ENCODE peak calls at places on chromosomes 4 and X, in seven cellular contexts. N is sigmoid colon, F is transverse colon, E is HCT116, K is K562, P is GM12878, M is HepG2. A is an unnamed sample. For H3K4me1, the result is how much of the 10 kb centered on the place peaks cover.

GRCh38 chr4:71593306-71593705 is 190.6 kb downstream of the GC start:
- DNase-seq in P (no peak), M (no peak), N (no peak), F (no peak), E (no peak), K (no peak), A (no peak)

GRCh38 chr4:126736133-126736518 is 896.6 kb upstream of the INTU start:
- DNase-seq in P (no peak), N (no peak), K (no peak), M (no peak), F (no peak), E (no peak), A (no peak)

GRCh38 chrX:10199212-10199611 is 42.4 kb downstream of the CLCN4 start:
- DNase-seq in F (peak), M (no peak), N (peak), E (no peak), P (no peak), K (no peak), A (no peak)

GRCh38 chrX:79524642-79525041 is 157.5 kb upstream of the ITM2A start:
- DNase-seq in E (no peak), M (no peak), N (no peak), F (no peak), K (no peak), P (no peak), A (no peak)

GRCh38 chrX:129981752-129982299 is 609 bp upstream of the BCORL1 start:
- DNase-seq in E (no peak), K (peak), M (no peak), N (no peak), P (no peak), F (peak), A (no peak)

GRCh38 chr4:181752516-181752915 is 490.7 kb upstream of the TENM3 start:
- DNase-seq in M (no peak), E (no peak), P (no peak), K (no peak), F (no peak), N (no peak), A (no peak)

GRCh38 chr4:87505862-87506261 is 23.3 kb downstream of the SPARCL1 start:
- DNase-seq in N (no peak), K (no peak), M (no peak), F (no peak), E (no peak), P (no peak), A (no peak)

GRCh38 chrX:739611-740010 is 109.0 kb downstream of the SHOX start:
- DNase-seq in M (no peak), P (no peak), N (no peak), E (no peak), K (no peak), F (no peak), A (no peak)

GRCh38 chr4:146134761-146135160 is 40.8 kb upstream of the LSM6 start:
- DNase-seq in N (no peak), E (no peak), M (no peak), P (no peak), F (peak), K (no peak), A (no peak)

DNA sequence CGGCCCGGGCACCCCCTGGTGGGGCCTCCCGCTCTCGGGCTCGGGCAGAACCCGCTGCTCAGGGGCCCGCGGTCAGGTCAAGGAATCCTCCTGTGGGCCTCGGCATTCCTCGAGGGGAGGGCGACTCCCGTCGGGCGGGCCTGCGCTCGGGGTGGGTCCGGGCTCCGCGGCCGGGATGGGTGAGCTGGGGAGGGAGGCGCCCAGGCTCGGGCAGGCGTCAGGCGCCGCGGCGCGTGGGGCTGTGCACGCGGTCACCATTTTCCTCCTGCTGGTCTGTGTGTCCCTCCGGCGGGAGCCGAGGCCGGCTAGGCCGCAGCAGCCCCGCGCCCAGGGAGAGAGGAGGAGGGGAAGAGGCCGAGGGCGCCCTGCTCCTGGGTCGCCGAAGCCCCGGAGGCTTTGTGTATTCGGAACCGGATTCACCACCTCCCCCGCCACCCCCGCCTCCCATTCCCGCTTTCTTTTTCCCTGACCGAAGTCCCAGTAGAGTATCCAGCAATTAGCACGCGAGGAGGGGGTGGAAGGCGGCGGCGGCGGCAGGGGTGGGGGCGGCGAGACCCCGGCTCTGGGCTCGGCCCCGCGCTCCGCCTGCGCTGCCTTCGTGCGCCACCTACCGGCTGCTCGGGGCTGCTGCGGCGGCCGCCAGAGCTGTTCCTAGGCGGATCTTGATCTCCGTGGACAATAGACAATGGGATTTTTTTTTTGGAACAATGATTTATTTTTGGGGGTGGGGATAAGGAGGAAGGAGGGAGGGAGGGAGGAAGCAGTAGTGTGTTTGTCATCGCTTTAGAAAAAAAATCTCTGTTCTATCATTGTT is 99.0 kb upstream of the MAML3 start:
- DNase-seq in E (peak), F (peak), N (peak), M (no peak), P (no peak), K (peak), A (peak)
- TF ChIP-seq POLR2A in E (no peak), F (peak), N (no peak), M (no peak), P (no peak), K (no peak), A (no peak)

GRCh38 chr4:144582105-144582850 is 63.7 kb upstream of the HHIP start:
- DNase-seq in F (no peak), P (no peak), M (no peak), E (no peak), K (no peak), N (no peak), A (no peak)

GRCh38 chr4:144575181-144575580 is 70.8 kb upstream of the HHIP start:
- DNase-seq in N (no peak), P (no peak), K (no peak), F (no peak), E (no peak), M (no peak), A (no peak)

GRCh38 chr4:144579411-144580020 is 66.4 kb upstream of the HHIP start:
- DNase-seq in K (no peak), E (no peak), N (no peak), P (no peak), F (no peak), M (no peak), A (no peak)

GRCh38 chr4:144580421-144580820 is 65.5 kb upstream of the HHIP start:
- DNase-seq in M (no peak), K (no peak), F (no peak), N (no peak), P (no peak), E (no peak), A (no peak)

DNA sequence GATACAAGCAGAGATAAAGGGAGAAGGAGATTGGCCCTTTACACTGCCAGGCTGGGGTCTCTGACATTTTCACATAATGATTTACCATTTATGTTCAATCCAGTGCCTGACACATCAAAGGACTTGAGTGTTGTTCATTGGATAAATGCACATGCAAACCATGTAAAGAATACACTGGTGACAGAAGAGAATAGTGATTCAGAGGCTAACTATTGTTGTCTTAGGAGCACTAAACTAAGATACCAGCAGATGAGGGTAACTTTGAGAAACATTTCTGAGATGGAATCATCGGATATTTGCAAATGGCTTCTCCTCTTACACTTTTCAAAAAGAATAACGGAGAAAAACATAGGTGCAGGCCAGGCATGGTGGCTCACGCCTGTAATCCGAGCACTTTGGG is 67.3 kb upstream of the HHIP start:
- DNase-seq in F (no peak), E (no peak), P (no peak), M (no peak), N (no peak), K (no peak), A (no peak)
- H3K4me1 ChIP-seq in F (under half), E (under half), P (under half), M (under half), N (under half), K (under half), A (under half)

DNA sequence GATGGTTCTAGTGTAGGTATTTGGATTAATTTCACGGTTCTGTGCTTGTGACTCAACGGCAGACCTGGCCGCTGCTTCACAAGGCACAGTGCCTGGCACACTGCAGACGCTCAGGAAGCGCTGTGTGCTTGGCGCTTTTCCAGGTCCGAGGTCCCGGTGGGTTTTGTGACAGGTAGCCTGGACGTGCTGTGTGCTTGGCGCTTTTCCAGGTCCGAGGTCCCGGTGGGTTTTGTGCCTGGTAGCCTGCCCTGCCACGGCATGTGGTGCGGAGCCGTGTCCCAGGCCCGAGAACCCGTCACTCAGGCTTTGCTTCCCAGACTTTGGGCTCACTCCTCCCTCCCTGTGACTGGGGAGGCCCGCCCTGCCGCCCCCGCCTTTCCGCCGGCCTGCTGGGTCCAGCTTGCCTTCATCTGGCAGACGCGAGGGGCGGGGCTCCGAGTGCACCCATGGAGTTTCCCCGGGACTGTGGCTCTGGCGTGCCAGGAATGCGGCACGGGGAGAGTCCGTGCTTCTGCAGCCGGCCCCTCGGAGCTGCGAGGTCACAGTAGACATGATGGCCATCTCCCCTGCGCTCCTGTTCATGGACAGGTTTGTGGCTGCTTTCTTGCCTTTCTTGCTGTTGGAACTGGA is 44.2 kb downstream of the TBC1D14 start:
- DNase-seq in M (no peak), K (peak), E (peak), P (no peak), N (peak), F (peak), A (peak)
- TF ChIP-seq POLR2AphosphoS5 in M (no peak), K (no peak), E (no peak), P (no peak), N (peak), F (no peak), A (peak)

DNA sequence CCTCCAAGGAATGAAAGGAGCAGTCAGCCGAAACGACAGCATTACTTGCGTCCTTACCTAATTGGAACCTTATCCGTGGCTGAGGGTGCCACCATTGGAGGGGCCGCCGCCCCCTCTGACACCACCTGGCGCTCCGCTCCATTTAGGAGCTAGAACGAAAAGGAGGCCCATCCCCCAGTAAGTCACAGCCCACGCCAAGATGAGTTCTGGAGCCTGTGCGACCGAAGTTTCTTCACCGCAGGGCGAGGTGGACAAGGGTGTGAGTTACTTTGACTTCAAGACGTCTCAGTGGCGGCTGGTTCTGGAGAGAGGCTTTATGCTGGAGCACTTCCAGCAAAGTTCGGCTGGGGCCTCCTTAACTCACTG is 729 bp upstream of the IRF2 start:
- DNase-seq in N (peak), F (peak), K (peak), E (no peak), M (no peak), P (no peak), A (peak)
- TF ChIP-seq POLR2A in N (no peak), F (no peak), K (no peak), E (no peak), M (no peak), P (peak), A (no peak)

GRCh38 chr4:54063737-54064316 is 578 bp downstream of the CHIC2 start:
- DNase-seq in N (peak), P (no peak), M (peak), F (peak), K (peak), E (no peak), A (peak)
- H3K4me1 ChIP-seq in N (under half), P (under half), M (half or more), F (under half), K (under half), E (under half), A (under half)

GRCh38 chr4:184896868-184897715 is 71.3 kb upstream of the ACSL1 start:
- DNase-seq in P (no peak), E (no peak), K (no peak), F (peak), M (peak), N (no peak), A (no peak)
- TF ChIP-seq POLR2AphosphoS5 in P (no peak), E (no peak), K (no peak), F (no peak), M (no peak), N (peak), A (no peak)

DNA sequence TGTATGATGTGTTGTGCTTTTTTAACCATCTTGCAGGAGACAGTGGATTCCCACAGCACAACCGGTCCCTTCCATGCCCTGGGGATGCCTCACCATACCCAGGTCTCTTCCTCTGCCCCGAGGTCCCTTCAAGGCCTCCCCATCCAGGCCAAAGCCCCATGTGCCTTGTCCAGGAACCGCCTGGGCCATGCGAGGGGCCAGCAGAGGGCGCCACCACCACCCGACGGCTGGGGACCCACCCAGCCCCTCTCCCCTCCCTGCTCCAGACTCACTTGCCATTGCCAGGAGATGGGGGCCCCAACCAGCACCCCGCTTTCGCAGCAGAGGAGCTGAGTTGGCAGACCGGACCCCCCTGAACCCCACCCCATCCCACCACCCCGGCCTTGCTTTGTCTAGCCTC is 485.5 kb downstream of the TRAM1L1 start:
- DNase-seq in K (peak), P (no peak), N (no peak), E (no peak), F (no peak), M (no peak), A (no peak)
- TF ChIP-seq POLR2A in K (no peak), P (no peak), N (no peak), E (no peak), F (no peak), M (no peak), A (no peak)

GRCh38 chr4:35950442-35950841 is 293.9 kb downstream of the ARAP2 start:
- DNase-seq in F (no peak), K (no peak), M (no peak), E (no peak), P (no peak), N (no peak), A (no peak)

GRCh38 chr4:35952751-35953150 is 291.6 kb downstream of the ARAP2 start:
- DNase-seq in K (no peak), N (no peak), F (no peak), M (no peak), P (no peak), E (no peak), A (no peak)
- H3K4me1 ChIP-seq in K (under half), N (under half), F (under half), M (under half), P (under half), E (under half), A (under half)

GRCh38 chrX:13923289-13923688 is 106.4 kb upstream of the GPM6B start:
- DNase-seq in E (no peak), N (no peak), P (no peak), F (no peak), K (no peak), M (no peak), A (no peak)
- TF ChIP-seq POLR2AphosphoS5 in E (no peak), N (no peak), P (no peak), F (no peak), K (no peak), M (no peak), A (no peak)

GRCh38 chr4:47465008-47465407 is 1.5 kb upstream of the COMMD8 start:
- DNase-seq in E (no peak), F (no peak), M (no peak), P (peak), K (no peak), N (no peak), A (no peak)

GRCh38 chr4:47468686-47469365 is 5.3 kb upstream of the COMMD8 start:
- DNase-seq in E (no peak), K (no peak), F (no peak), M (no peak), P (no peak), N (no peak), A (no peak)

GRCh38 chr4:47462799-47463234 is 685 bp downstream of the COMMD8 start:
- DNase-seq in P (no peak), M (no peak), K (no peak), E (no peak), N (no peak), F (no peak), A (no peak)

GRCh38 chr4:47466061-47466785 is 2.7 kb upstream of the COMMD8 start:
- DNase-seq in K (no peak), N (no peak), M (no peak), F (no peak), P (no peak), E (no peak), A (no peak)

DNA sequence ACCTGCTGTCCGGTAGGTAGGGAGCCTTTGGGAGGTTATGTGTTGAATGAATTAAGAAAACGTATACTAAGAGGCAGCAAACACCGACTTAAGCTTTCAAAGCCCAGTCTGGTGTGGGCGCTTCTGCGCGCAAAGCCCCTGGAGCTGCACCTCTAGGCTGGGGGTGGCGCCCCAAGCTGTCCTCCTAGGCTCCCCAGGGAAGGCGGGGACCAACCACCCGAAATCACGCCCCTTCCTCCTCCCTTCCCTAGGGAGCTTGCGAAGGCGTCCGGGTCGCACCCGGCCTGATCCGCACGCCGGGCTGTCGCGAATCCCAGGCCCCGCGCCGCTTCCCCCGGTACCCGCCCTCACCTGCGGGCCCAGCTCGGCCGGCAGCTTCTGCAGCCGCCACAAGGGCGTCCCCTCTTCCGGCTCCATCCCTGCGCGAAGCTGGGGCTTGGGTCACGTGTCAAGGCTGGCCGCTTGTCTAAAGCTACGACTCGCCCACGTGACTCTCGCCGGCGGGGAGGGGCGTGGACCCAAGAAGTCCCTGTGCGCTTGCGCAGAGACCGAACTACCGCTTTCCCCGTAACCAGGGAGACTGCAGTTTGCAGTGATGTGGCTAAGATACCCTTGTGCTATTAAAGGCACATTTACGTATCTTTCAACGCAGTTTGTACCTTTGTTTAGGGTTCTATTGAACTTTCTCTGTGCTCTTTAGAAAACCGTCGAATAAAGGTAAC is at the start of gene COMMD8:
- DNase-seq in K (peak), N (peak), E (peak), P (peak), F (peak), M (peak), A (peak)
- TF ChIP-seq POLR2A in K (peak), N (no peak), E (no peak), P (peak), F (peak), M (peak), A (no peak)

A was measured in stomach.